ENCODE peak calls at places on chromosomes 4 and X, in eight cellular contexts. Q, N, V, X, R, I, P and W are unnamed samples.

GRCh38 chrX:54470054-54470760 is 25.8 kb downstream of the FGD1 start:
- DNase-seq in Q (no peak), N (no peak), V (no peak), X (no peak), R (no peak), I (no peak), P (peak; percentile 50), W (no peak)

GRCh38 chrX:27186671-27187070 is 276.5 kb downstream of the PPP4R3C start:
- DNase-seq in Q (no peak), N (peak; percentile 4), V (no peak), X (no peak), R (no peak), I (no peak), P (no peak), W (no peak)

GRCh38 chr4:146049802-146050201 is 111.2 kb upstream of the ZNF827 start:
- DNase-seq in Q (no peak), N (no peak), V (no peak), X (no peak), R (no peak), I (no peak), P (no peak), W (no peak)

GRCh38 chr4:76681996-76682395 is 215.9 kb downstream of the SOWAHB start:
- DNase-seq in Q (no peak), N (no peak), V (no peak), X (no peak), R (no peak), I (no peak), P (no peak), W (no peak)

GRCh38 chr4:86847576-86847975 is 1.6 kb downstream of the SLC10A6 start:
- DNase-seq in Q (no peak), N (no peak), V (no peak), X (no peak), R (no peak), I (no peak), P (no peak), W (no peak)

GRCh38 chrX:1521459-1521956 is 15.5 kb downstream of the P2RY8 start:
- DNase-seq in Q (no peak), N (no peak), V (no peak), X (no peak), R (peak; percentile 66), I (no peak), P (no peak), W (peak; percentile 36)

GRCh38 chrX:10011261-10011931 is 44.2 kb downstream of the CLDN34 start:
- DNase-seq in Q (no peak), N (no peak), V (no peak), X (no peak), R (no peak), I (no peak), P (no peak), W (no peak)

GRCh38 chrX:135346975-135347374 is 37.7 kb downstream of the ETDC start:
- DNase-seq in Q (no peak), N (no peak), V (no peak), X (no peak), R (no peak), I (no peak), P (no peak), W (no peak)

GRCh38 chrX:38175140-38175539 is 45.5 kb downstream of the SRPX start:
- DNase-seq in Q (no peak), N (no peak), V (no peak), X (peak; percentile 15), R (no peak), I (no peak), P (no peak), W (no peak)

GRCh38 chr4:11843340-11843739 is 414.6 kb upstream of the HS3ST1 start:
- DNase-seq in Q (no peak), N (no peak), V (no peak), X (no peak), R (no peak), I (no peak), P (no peak), W (no peak)

GRCh38 chrX:153722704-153723350 is 1.4 kb downstream of the BCAP31 start:
- DNase-seq in Q (no peak), N (no peak), V (no peak), X (no peak), R (no peak), I (no peak), P (no peak), W (no peak)

GRCh38 chr4:41428205-41428940 is 109.6 kb upstream of the LIMCH1 start:
- DNase-seq in Q (no peak), N (no peak), V (no peak), X (no peak), R (no peak), I (no peak), P (no peak), W (no peak)

GRCh38 chrX:20620301-20620700 is 353.6 kb upstream of the RPS6KA3 start:
- DNase-seq in Q (no peak), N (no peak), V (no peak), X (no peak), R (no peak), I (no peak), P (no peak), W (no peak)

GRCh38 chr4:17153572-17153971 is 255.1 kb upstream of the LDB2 start:
- DNase-seq in Q (no peak), N (no peak), V (no peak), X (no peak), R (no peak), I (no peak), P (no peak), W (no peak)

GRCh38 chrX:154734101-154734781 is 16.6 kb downstream of the GAB3 start:
- DNase-seq in Q (peak; percentile 36), N (no peak), V (no peak), X (peak; percentile 33), R (no peak), I (peak; percentile 65), P (no peak), W (no peak)

GRCh38 chrX:137028699-137029098 is 5.1 kb downstream of the GPR101 start:
- DNase-seq in Q (no peak), N (no peak), V (no peak), X (no peak), R (no peak), I (no peak), P (no peak), W (no peak)

GRCh38 chr4:98507299-98507698 is 151.1 kb downstream of the TSPAN5 start:
- DNase-seq in Q (no peak), N (no peak), V (no peak), X (no peak), R (no peak), I (no peak), P (no peak), W (no peak)

GRCh38 chr4:98508248-98508647 is 150.2 kb downstream of the TSPAN5 start:
- DNase-seq in Q (no peak), N (no peak), V (no peak), X (no peak), R (no peak), I (no peak), P (no peak), W (no peak)

GRCh38 chr4:98508825-98509539 is 149.4 kb downstream of the TSPAN5 start:
- DNase-seq in Q (no peak), N (no peak), V (no peak), X (no peak), R (no peak), I (no peak), P (no peak), W (no peak)

GRCh38 chr4:98505991-98506390 is 152.4 kb downstream of the TSPAN5 start:
- DNase-seq in Q (no peak), N (no peak), V (no peak), X (no peak), R (no peak), I (no peak), P (no peak), W (no peak)

DNA sequence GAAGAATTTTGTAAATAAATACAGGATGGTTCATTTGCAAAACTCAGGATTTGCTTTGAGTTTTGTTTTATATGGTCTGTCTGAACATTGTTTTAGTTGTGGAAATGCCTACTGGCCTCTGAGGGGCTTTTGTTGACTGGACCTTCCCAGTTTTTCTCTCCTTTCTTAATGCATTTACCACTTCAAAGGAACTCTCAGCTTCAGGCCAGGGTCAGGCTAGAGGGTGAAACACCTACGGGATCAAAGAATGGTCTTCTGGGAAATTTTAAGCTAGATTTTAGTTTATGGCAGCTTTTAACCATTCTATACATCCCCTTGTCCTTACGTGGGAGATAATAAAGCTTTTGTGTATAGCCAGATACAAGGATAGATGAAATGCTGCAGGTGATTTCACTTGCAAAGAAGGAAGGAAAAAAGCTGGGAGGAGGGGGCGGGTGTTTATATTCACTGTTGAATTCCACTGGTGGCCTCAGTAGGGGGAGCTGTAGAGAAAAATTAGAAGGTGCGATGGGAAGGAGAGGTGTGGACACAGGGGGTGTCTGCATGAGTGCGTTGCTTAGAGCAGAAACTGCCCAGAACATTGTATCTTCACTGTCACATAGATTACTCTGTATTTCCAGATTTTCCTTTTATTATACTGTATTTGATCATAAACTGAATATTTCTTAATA is 151.8 kb downstream of the TSPAN5 start:
- DNase-seq in Q (no peak), N (no peak), V (no peak), X (no peak), R (no peak), I (no peak), P (no peak), W (no peak)
- TF ChIP-seq CTCF in Q (peak; percentile 57), N (no peak), V (no peak), X (peak; percentile 26), R (no peak), I (no peak), P (no peak), W (peak; percentile 34)

GRCh38 chr4:130747842-130748241 is 1651.9 kb downstream of the C4orf33 start:
- DNase-seq in Q (no peak), N (no peak), V (no peak), X (no peak), R (no peak), I (no peak), P (no peak), W (no peak)
- TF ChIP-seq CTCF in Q (peak; percentile 29), N (no peak), V (no peak), X (no peak), R (no peak), I (no peak), P (no peak), W (peak; percentile 51)

DNA sequence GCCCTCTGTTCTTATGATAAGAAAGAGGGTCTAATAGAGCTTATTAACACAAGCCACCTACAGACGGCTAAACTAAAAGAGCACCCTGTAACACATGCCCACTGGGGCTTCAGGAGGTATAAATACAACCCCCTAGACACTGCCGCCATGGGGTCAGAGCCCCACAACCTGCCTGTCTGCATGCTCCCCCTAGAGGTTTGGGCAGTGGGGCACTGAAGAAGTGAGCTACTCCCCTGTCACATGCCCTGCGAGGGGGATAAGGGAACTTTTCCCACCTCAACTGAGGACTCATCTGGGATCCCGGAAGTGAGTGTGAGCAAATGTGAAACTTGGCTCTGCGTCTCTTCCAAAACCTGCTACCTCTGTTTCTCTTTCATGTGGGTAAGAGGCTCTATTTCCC is 334.5 kb downstream of the ADAM29 start:
- DNase-seq in Q (no peak), N (no peak), V (no peak), X (no peak), R (no peak), I (no peak), P (no peak), W (no peak)
- TF ChIP-seq CTCF in Q (no peak), N (no peak), V (no peak), X (no peak), R (no peak), I (no peak), P (no peak), W (no peak)

DNA sequence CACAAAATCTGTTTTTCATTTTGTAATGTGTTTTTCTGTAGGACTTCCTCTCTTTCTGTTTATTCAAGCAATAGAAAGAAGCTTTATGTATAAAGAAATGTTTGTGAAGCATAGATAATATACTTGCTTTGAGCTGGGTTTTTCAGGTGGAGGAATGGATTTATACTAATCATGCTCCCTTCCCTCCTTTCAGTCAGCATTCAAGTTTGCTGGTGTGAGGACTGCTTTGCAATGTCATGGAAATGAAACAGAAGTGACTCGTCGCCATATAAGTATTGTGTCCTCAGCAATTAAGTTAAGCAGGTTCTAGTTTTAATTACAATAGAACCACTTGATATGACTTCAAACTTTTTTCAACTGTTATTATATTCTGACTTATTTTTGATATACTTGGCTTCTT is 1447.1 kb downstream of the PCDH19 start:
- DNase-seq in Q (no peak), N (no peak), V (no peak), X (no peak), R (no peak), I (no peak), P (no peak), W (no peak)
- TF ChIP-seq CTCF in Q (no peak), N (no peak), V (no peak), X (no peak), R (no peak), I (no peak), P (no peak), W (no peak)